ENCODE peak calls at places on chromosomes 1 and 21, in seven cellular contexts. A is G401; F is MG63; L is mucosa of gallbladder; P is NCI-H2107; T is iPS DF 6.9; C is stimulated activated CD4-positive, alpha-beta T cell treated with anti-CD3 and anti-CD28 coated beads, Interleukin-2, amount 100 ng/mL, for 24 hours. H is an unnamed sample.

GRCh38 chr1:4781646-4782045 is 127.2 kb downstream of the AJAP1 start:
- DNase-seq in A (no peak), F (no peak), L (no peak), P (no peak), T (no peak), C (no peak), H (no peak)

GRCh38 chr21:43021191-43021590 is 46.8 kb downstream of the PKNOX1 start:
- DNase-seq in A (no peak), F (no peak), L (no peak), P (no peak), T (no peak), C (no peak), H (no peak)

GRCh38 chr1:54489627-54490240 is 58.3 kb upstream of the ACOT11 start:
- DNase-seq in A (no peak), F (no peak), L (no peak), P (no peak), T (no peak), C (no peak), H (no peak)

GRCh38 chr1:10759413-10760200 is 36.8 kb downstream of the CASZ1 start:
- DNase-seq in A (no peak), F (no peak), L (peak), P (no peak), T (no peak), C (no peak), H (no peak)

GRCh38 chr1:2229032-2229920 is 1.2 kb downstream of the SKI start:
- DNase-seq in A (peak), F (peak), L (peak), P (no peak), T (no peak), C (peak), H (peak)

GRCh38 chr1:203676455-203676854 is 49.8 kb downstream of the ATP2B4 start:
- DNase-seq in A (no peak), F (no peak), L (no peak), P (no peak), T (no peak), C (no peak), H (no peak)

GRCh38 chr1:218521414-218522169 is 176.5 kb downstream of the TGFB2 start:
- DNase-seq in A (peak), F (no peak), L (peak), P (peak), T (peak), C (peak), H (peak)

GRCh38 chr21:31064803-31065202 is 26.5 kb upstream of the KRTAP19-8 start:
- DNase-seq in A (no peak), F (no peak), L (no peak), P (no peak), T (no peak), C (no peak), H (no peak)

GRCh38 chr1:222654849-222655248 is 37.0 kb downstream of the MIA3 start:
- DNase-seq in A (no peak), F (peak), L (peak), P (no peak), T (no peak), C (peak), H (peak)

GRCh38 chr1:198669023-198669698 is 30.3 kb downstream of the PTPRC start:
- DNase-seq in A (no peak), F (peak), L (no peak), P (no peak), T (no peak), C (no peak), H (peak)

GRCh38 chr1:204286841-204287387 is 72.8 kb downstream of the PLEKHA6 start:
- DNase-seq in A (peak), F (no peak), L (peak), P (peak), T (no peak), C (peak), H (peak)

GRCh38 chr21:45377866-45378257 is 27.1 kb upstream of the COL18A1 start:
- DNase-seq in A (no peak), F (no peak), L (no peak), P (no peak), T (no peak), C (no peak), H (no peak)

GRCh38 chr1:147117109-147117508 is 55.2 kb downstream of the PRKAB2 start:
- DNase-seq in A (no peak), F (no peak), L (no peak), P (no peak), T (no peak), C (no peak), H (no peak)

GRCh38 chr1:53600486-53600885 is 138.5 kb downstream of the GLIS1 start:
- DNase-seq in A (no peak), F (no peak), L (no peak), P (no peak), T (no peak), C (no peak), H (peak)

GRCh38 chr1:48753293-48753692 is 23.4 kb downstream of the BEND5 start:
- DNase-seq in A (no peak), F (no peak), L (no peak), P (no peak), T (no peak), C (no peak), H (no peak)

GRCh38 chr1:50251592-50252165 is 143.0 kb downstream of the ELAVL4 start:
- DNase-seq in A (peak), F (no peak), L (no peak), P (peak), T (no peak), C (no peak), H (no peak)

GRCh38 chr1:16468558-16468957 is 28.0 kb downstream of the NECAP2 start:
- DNase-seq in A (no peak), F (no peak), L (no peak), P (no peak), T (no peak), C (no peak), H (no peak)

H was measured in RPMI8226.